ENCODE peak calls at places on chromosomes 4 and X, in eight cellular contexts. M, Y, V, D, Z, Q, H and A are unnamed samples.

GRCh38 chrX:95076449-95076848 is 1402.4 kb downstream of the FAM133A start:
- DNase-seq in H (no peak), V (peak), D (peak), M (peak), Q (no peak), Y (no peak), Z (no peak), A (peak)

GRCh38 chr4:154720123-154720522 is 23.7 kb upstream of the LRAT start:
- DNase-seq in Z (no peak), M (no peak), V (no peak), Y (no peak), D (peak), Q (no peak), H (no peak), A (no peak)

GRCh38 chrX:133294126-133294525 is 76.0 kb upstream of the TFDP3 start:
- DNase-seq in Y (no peak), Z (no peak), V (no peak), D (no peak), M (no peak), Q (no peak), H (no peak), A (no peak)

GRCh38 chr4:16222957-16223527 is 3.2 kb downstream of the TAPT1 start:
- DNase-seq in M (no peak), Q (no peak), D (no peak), Y (no peak), Z (no peak), H (no peak), V (no peak), A (no peak)

GRCh38 chrX:71489540-71489939 is 43.4 kb upstream of the OGT start:
- DNase-seq in Y (no peak), Z (no peak), M (no peak), V (no peak), Q (no peak), D (no peak), H (no peak), A (no peak)

GRCh38 chr4:145936142-145937020 is 2.2 kb downstream of the ZNF827 start:
- DNase-seq in Y (peak), H (peak), Z (no peak), D (peak), Q (peak), V (peak), M (peak), A (peak)

GRCh38 chr4:472881-473574 is 25.9 kb downstream of the ZNF721 start:
- DNase-seq in Y (peak), D (peak), Q (no peak), Z (no peak), H (no peak), V (peak), M (peak), A (peak)

GRCh38 chrX:129798888-129799287 is 19.1 kb downstream of the SASH3 start:
- DNase-seq in Z (no peak), D (no peak), Y (no peak), H (no peak), V (no peak), M (no peak), Q (no peak), A (no peak)

GRCh38 chr4:136664988-136665387 is 867.3 kb downstream of the PCDH18 start:
- DNase-seq in M (no peak), H (no peak), D (peak), V (no peak), Q (no peak), Y (no peak), Z (no peak), A (no peak)

GRCh38 chr4:62135565-62136156 is 935.5 kb downstream of the ADGRL3 start:
- DNase-seq in Z (no peak), D (peak), H (no peak), V (no peak), Q (no peak), M (no peak), Y (no peak), A (no peak)

GRCh38 chrX:45907776-45908175 is 637.4 kb downstream of the ZNF674 start:
- DNase-seq in Q (no peak), M (no peak), Z (no peak), V (peak), H (no peak), D (no peak), Y (no peak), A (no peak)

GRCh38 chr4:189021831-189022230 is 882.6 kb downstream of the TRIML1 start:
- DNase-seq in H (no peak), Z (no peak), Y (no peak), M (no peak), D (peak), Q (no peak), V (peak), A (peak)

GRCh38 chr4:173420324-173420752 is 21.4 kb upstream of the SCRG1 start:
- DNase-seq in D (peak), H (no peak), Z (no peak), Q (no peak), M (peak), V (peak), Y (peak), A (no peak)

GRCh38 chr4:120018786-120019185 is 47.9 kb downstream of the MAD2L1 start:
- DNase-seq in Y (no peak), Q (no peak), D (no peak), H (no peak), V (no peak), Z (no peak), M (no peak), A (no peak)

GRCh38 chrX:87583679-87584078 is 66.1 kb downstream of the KLHL4 start:
- DNase-seq in M (peak), Y (no peak), Z (no peak), V (peak), Q (no peak), H (no peak), D (peak), A (peak)

GRCh38 chr4:55920571-55920970 is 28.2 kb upstream of the CEP135 start:
- DNase-seq in Q (no peak), Z (no peak), M (no peak), V (no peak), Y (no peak), D (peak), H (no peak), A (no peak)

GRCh38 chr4:19971829-19972228 is 279.9 kb upstream of the SLIT2 start:
- DNase-seq in H (no peak), Y (no peak), V (peak), Q (no peak), Z (no peak), M (no peak), D (peak), A (no peak)

GRCh38 chrX:107293056-107293455 is 86.6 kb downstream of the DNAAF6 start:
- DNase-seq in M (no peak), Q (no peak), V (no peak), Z (no peak), H (no peak), D (no peak), Y (no peak), A (no peak)

GRCh38 chrX:24243692-24244091 is 70.2 kb downstream of the SUPT20HL2 start:
- DNase-seq in V (no peak), Q (no peak), D (peak), Z (no peak), Y (no peak), M (peak), H (no peak), A (no peak)

GRCh38 chr4:125594203-125594602 is 279.4 kb downstream of the FAT4 start:
- DNase-seq in M (no peak), D (no peak), V (no peak), Q (no peak), Y (no peak), Z (no peak), H (no peak), A (no peak)

GRCh38 chrX:10512258-10512657 is 108.1 kb downstream of the MID1 start:
- DNase-seq in H (no peak), Y (no peak), V (no peak), M (no peak), Q (no peak), D (peak), Z (no peak), A (no peak)

GRCh38 chr4:14792702-14793227 is 209.5 kb upstream of the CPEB2 start:
- DNase-seq in H (no peak), Y (no peak), D (peak), V (no peak), Z (no peak), M (no peak), Q (no peak), A (no peak)

GRCh38 chr4:171639540-171639939 is 173.7 kb upstream of the GALNTL6 start:
- DNase-seq in Z (no peak), D (no peak), M (peak), V (no peak), Y (no peak), Q (no peak), H (peak), A (no peak)

GRCh38 chr4:75714681-75715080 is 9.7 kb upstream of the USO1 start:
- DNase-seq in Z (no peak), V (no peak), H (no peak), D (no peak), M (no peak), Q (no peak), Y (no peak), A (no peak)

GRCh38 chrX:52363247-52363883 is 5.5 kb upstream of the XAGE2 start:
- DNase-seq in M (no peak), V (peak), Q (no peak), Z (peak), H (no peak), D (peak), Y (no peak), A (peak)
- H3K4me3 ChIP-seq in M (no peak), V (no peak), Q (no peak), Z (peak), H (no peak), D (no peak), Y (no peak), A (no peak)

GRCh38 chr4:41215969-41216293 is 1.6 kb upstream of the APBB2 start:
- DNase-seq in V (no peak), D (no peak), Z (no peak), Q (no peak), M (no peak), Y (no peak), H (no peak), A (no peak)

GRCh38 chr4:41216294-41217019 is 2.1 kb upstream of the APBB2 start:
- DNase-seq in H (peak), Z (peak), M (peak), D (peak), Q (peak), V (peak), Y (peak), A (peak)

GRCh38 chr4:41217020-41217333 is 2.6 kb upstream of the APBB2 start:
- DNase-seq in M (no peak), V (no peak), Y (no peak), Q (no peak), Z (no peak), H (no peak), D (no peak), A (no peak)

GRCh38 chr4:41218703-41219102 is 4.4 kb upstream of the APBB2 start:
- DNase-seq in Z (no peak), M (no peak), V (no peak), Q (no peak), D (no peak), Y (no peak), H (no peak), A (no peak)

DNA sequence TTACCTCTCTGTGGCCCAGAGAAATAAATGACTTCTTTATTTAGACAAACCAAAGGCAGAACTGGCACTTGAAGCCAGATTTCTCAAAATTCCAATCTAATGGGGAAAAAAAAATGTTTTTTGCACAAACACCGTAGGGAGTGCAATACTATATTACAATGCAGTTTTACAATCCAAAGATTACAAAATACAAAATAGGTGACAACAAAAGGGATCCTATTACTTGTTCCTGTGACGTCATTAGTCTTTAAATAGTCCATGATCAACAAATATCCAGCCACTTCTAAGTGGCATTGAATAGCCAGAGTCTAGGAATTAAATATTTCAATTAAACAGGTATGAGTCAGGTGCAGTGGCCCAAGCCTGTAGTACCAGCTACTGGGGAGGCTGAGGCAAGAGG is 3.0 kb upstream of the APBB2 start:
- DNase-seq in D (no peak), M (no peak), Q (no peak), Y (no peak), Z (no peak), H (no peak), V (no peak), A (no peak)
- H3K4me3 ChIP-seq in D (no peak), M (no peak), Q (no peak), Y (no peak), Z (peak), H (no peak), V (peak), A (no peak)

GRCh38 chr4:181685461-181685860 is 557.7 kb upstream of the TENM3 start:
- DNase-seq in M (no peak), Q (no peak), Y (no peak), D (peak), V (no peak), H (no peak), Z (no peak), A (no peak)
- H3K4me3 ChIP-seq in M (no peak), Q (no peak), Y (no peak), D (no peak), V (no peak), H (no peak), Z (no peak), A (no peak)

GRCh38 chr4:121698119-121698732 is 1.4 kb upstream of the ANXA5 start:
- DNase-seq in Z (no peak), V (no peak), D (no peak), M (no peak), Q (peak), Y (no peak), H (no peak), A (no peak)
- H3K4me3 ChIP-seq in Z (no peak), V (peak), D (no peak), M (no peak), Q (peak), Y (peak), H (no peak), A (no peak)

GRCh38 chr4:11624370-11624769 is 195.7 kb upstream of the HS3ST1 start:
- DNase-seq in Q (no peak), D (no peak), H (no peak), Z (no peak), V (no peak), M (no peak), Y (no peak), A (no peak)
- H3K4me3 ChIP-seq in Q (no peak), D (no peak), H (no peak), Z (no peak), V (no peak), M (no peak), Y (no peak), A (no peak)

GRCh38 chr4:6694177-6694901 is 661 bp downstream of the S100P start:
- DNase-seq in H (no peak), Q (no peak), V (no peak), M (no peak), Y (no peak), Z (no peak), D (no peak), A (no peak)

GRCh38 chr4:6695660-6696581 is 2.2 kb downstream of the S100P start:
- DNase-seq in Q (no peak), Y (peak), Z (no peak), D (no peak), M (peak), V (no peak), H (no peak), A (no peak)

GRCh38 chr4:6697096-6697495 is 3.4 kb downstream of the S100P start:
- DNase-seq in Q (no peak), Y (no peak), V (no peak), M (no peak), D (no peak), Z (no peak), H (no peak), A (no peak)

GRCh38 chr4:6693274-6694176 is at the start of gene S100P:
- DNase-seq in V (no peak), Y (no peak), M (no peak), Z (no peak), D (no peak), H (no peak), Q (no peak), A (no peak)

GRCh38 chr4:6696611-6697010 is 2.9 kb downstream of the S100P start:
- DNase-seq in M (no peak), H (no peak), Z (no peak), Y (no peak), Q (no peak), V (no peak), D (no peak), A (no peak)
- H3K4me3 ChIP-seq in M (no peak), H (no peak), Z (no peak), Y (peak), Q (no peak), V (no peak), D (no peak), A (no peak)